ENCODE peak calls at places on chromosome 19, in nine cellular contexts. One of them, this sample, is unnamed. For H3K27me3, the result is how much of the 10 kb centered on the place peaks cover.

GRCh38 chr19:14530005-14530348 is 583 bp downstream of the TECR start:
- DNase-seq in K562: no peak
- DNase-seq in ovary: no peak
- DNase-seq in pancreas: no peak
- DNase-seq in fibroblast of lung: no peak
- DNase-seq in lower lobe of right lung: peak
- DNase-seq in right atrium auricular region: peak
- DNase-seq in breast epithelium: no peak
- DNase-seq in tibial artery: no peak
- DNase-seq in this sample: peak

GRCh38 chr19:16654151-16654550 is 5.8 kb downstream of the SMIM7 start:
- DNase-seq in breast epithelium: no peak
- DNase-seq in tibial artery: no peak
- DNase-seq in right atrium auricular region: no peak
- DNase-seq in lower lobe of right lung: no peak
- DNase-seq in pancreas: no peak
- DNase-seq in K562: peak
- DNase-seq in ovary: no peak
- DNase-seq in fibroblast of lung: no peak
- DNase-seq in this sample: no peak

GRCh38 chr19:14091885-14092462 is 1.4 kb upstream of the SAMD1 start:
- DNase-seq in right atrium auricular region: no peak
- DNase-seq in breast epithelium: no peak
- DNase-seq in K562: peak
- DNase-seq in lower lobe of right lung: no peak
- DNase-seq in ovary: no peak
- DNase-seq in pancreas: peak
- DNase-seq in tibial artery: no peak
- DNase-seq in fibroblast of lung: no peak
- DNase-seq in this sample: no peak

GRCh38 chr19:56839665-56840451 is 668 bp downstream of the PEG3 start:
- DNase-seq in tibial artery: peak
- DNase-seq in lower lobe of right lung: peak
- DNase-seq in breast epithelium: peak
- DNase-seq in fibroblast of lung: peak
- DNase-seq in right atrium auricular region: peak
- DNase-seq in K562: no peak
- DNase-seq in pancreas: peak
- DNase-seq in ovary: peak
- DNase-seq in this sample: peak

GRCh38 chr19:14147797-14148605 is 11.6 kb upstream of the ASF1B start:
- DNase-seq in lower lobe of right lung: peak
- DNase-seq in right atrium auricular region: peak
- DNase-seq in K562: peak
- DNase-seq in fibroblast of lung: peak
- DNase-seq in pancreas: peak
- DNase-seq in ovary: peak
- DNase-seq in tibial artery: peak
- DNase-seq in breast epithelium: peak
- DNase-seq in this sample: peak

GRCh38 chr19:17370026-17370587 is 7.0 kb downstream of the PLVAP start:
- DNase-seq in K562: no peak
- DNase-seq in tibial artery: no peak
- DNase-seq in pancreas: no peak
- DNase-seq in ovary: no peak
- DNase-seq in fibroblast of lung: peak
- DNase-seq in right atrium auricular region: no peak
- DNase-seq in breast epithelium: no peak
- DNase-seq in lower lobe of right lung: no peak
- DNase-seq in this sample: no peak

GRCh38 chr19:11324079-11324661 is 15.3 kb downstream of the RAB3D start:
- DNase-seq in breast epithelium: peak
- DNase-seq in fibroblast of lung: peak
- DNase-seq in ovary: peak
- DNase-seq in tibial artery: peak
- DNase-seq in lower lobe of right lung: peak
- DNase-seq in pancreas: peak
- DNase-seq in K562: no peak
- DNase-seq in right atrium auricular region: peak
- DNase-seq in this sample: peak

GRCh38 chr19:11091343-11092153 is 2.3 kb downstream of the LDLR start:
- DNase-seq in lower lobe of right lung: peak
- DNase-seq in tibial artery: peak
- DNase-seq in ovary: peak
- DNase-seq in K562: no peak
- DNase-seq in breast epithelium: peak
- DNase-seq in right atrium auricular region: peak
- DNase-seq in pancreas: peak
- DNase-seq in fibroblast of lung: peak
- DNase-seq in this sample: no peak

GRCh38 chr19:23062921-23063320 is 53.9 kb upstream of the ZNF730 start:
- DNase-seq in ovary: no peak
- DNase-seq in breast epithelium: no peak
- DNase-seq in fibroblast of lung: no peak
- DNase-seq in tibial artery: no peak
- DNase-seq in right atrium auricular region: no peak
- DNase-seq in K562: no peak
- DNase-seq in pancreas: no peak
- DNase-seq in lower lobe of right lung: no peak
- DNase-seq in this sample: no peak

GRCh38 chr19:10566658-10567410 is 1.0 kb upstream of the KRI1 start:
- DNase-seq in K562: no peak
- DNase-seq in tibial artery: no peak
- DNase-seq in breast epithelium: no peak
- DNase-seq in pancreas: peak
- DNase-seq in fibroblast of lung: no peak
- DNase-seq in ovary: peak
- DNase-seq in lower lobe of right lung: no peak
- DNase-seq in right atrium auricular region: no peak
- DNase-seq in this sample: no peak

GRCh38 chr19:35975608-35976214 is 19.3 kb upstream of the SDHAF1 start:
- DNase-seq in right atrium auricular region: no peak
- DNase-seq in pancreas: no peak
- DNase-seq in ovary: no peak
- DNase-seq in breast epithelium: no peak
- DNase-seq in tibial artery: no peak
- DNase-seq in K562: peak
- DNase-seq in lower lobe of right lung: no peak
- DNase-seq in fibroblast of lung: peak
- DNase-seq in this sample: no peak

GRCh38 chr19:15251749-15252397 is 19.6 kb upstream of the EPHX3 start:
- DNase-seq in pancreas: peak
- DNase-seq in right atrium auricular region: peak
- DNase-seq in ovary: peak
- DNase-seq in tibial artery: peak
- DNase-seq in fibroblast of lung: peak
- DNase-seq in breast epithelium: no peak
- DNase-seq in K562: peak
- DNase-seq in lower lobe of right lung: peak
- DNase-seq in this sample: no peak

GRCh38 chr19:50398675-50399367 is 14.7 kb downstream of the POLD1 start:
- DNase-seq in right atrium auricular region: no peak
- DNase-seq in pancreas: no peak
- DNase-seq in K562: no peak
- DNase-seq in lower lobe of right lung: no peak
- DNase-seq in tibial artery: no peak
- DNase-seq in breast epithelium: no peak
- DNase-seq in ovary: no peak
- DNase-seq in fibroblast of lung: no peak
- DNase-seq in this sample: no peak

DNA sequence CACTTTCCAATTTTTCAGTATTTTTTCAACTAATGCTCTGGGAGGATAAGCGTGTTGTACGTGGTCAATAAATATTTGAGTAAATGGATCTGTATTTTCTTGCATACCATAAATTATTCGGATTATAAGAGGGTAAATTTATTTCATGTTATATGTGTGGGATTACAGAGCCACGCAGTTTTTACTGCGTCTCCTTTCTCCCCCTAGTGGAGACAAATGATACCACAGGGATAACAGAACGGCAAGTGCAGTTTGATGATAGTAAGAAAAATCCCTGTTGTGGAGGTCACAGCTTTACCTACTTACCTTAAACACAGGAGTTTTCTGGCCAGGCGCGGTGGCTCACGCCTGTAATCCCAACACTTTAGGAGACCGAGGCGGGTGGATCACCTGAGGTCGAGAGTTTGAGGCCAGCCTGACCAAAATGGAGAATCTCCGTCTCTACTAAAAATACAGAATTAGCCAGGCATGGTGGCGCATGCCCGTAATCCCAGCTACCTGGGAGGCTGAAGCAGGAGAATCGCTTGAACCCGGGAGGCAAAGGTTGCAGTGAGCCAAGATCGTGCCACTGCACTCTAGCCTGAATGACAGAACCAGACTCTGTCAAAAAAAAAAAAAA is 16.8 kb downstream of the MBD3L2B start:
- DNase-seq in pancreas: no peak
- DNase-seq in breast epithelium: no peak
- DNase-seq in tibial artery: no peak
- DNase-seq in fibroblast of lung: peak
- DNase-seq in K562: peak
- DNase-seq in ovary: no peak
- DNase-seq in right atrium auricular region: no peak
- DNase-seq in lower lobe of right lung: no peak
- DNase-seq in this sample: no peak
- TF ChIP-seq CTCF in pancreas: peak
- TF ChIP-seq CTCF in breast epithelium: no peak
- TF ChIP-seq CTCF in tibial artery: no peak
- TF ChIP-seq CTCF in fibroblast of lung: no peak
- TF ChIP-seq CTCF in K562: peak
- TF ChIP-seq CTCF in ovary: peak
- TF ChIP-seq CTCF in right atrium auricular region: no peak
- TF ChIP-seq CTCF in lower lobe of right lung: peak
- TF ChIP-seq CTCF in this sample: peak

DNA sequence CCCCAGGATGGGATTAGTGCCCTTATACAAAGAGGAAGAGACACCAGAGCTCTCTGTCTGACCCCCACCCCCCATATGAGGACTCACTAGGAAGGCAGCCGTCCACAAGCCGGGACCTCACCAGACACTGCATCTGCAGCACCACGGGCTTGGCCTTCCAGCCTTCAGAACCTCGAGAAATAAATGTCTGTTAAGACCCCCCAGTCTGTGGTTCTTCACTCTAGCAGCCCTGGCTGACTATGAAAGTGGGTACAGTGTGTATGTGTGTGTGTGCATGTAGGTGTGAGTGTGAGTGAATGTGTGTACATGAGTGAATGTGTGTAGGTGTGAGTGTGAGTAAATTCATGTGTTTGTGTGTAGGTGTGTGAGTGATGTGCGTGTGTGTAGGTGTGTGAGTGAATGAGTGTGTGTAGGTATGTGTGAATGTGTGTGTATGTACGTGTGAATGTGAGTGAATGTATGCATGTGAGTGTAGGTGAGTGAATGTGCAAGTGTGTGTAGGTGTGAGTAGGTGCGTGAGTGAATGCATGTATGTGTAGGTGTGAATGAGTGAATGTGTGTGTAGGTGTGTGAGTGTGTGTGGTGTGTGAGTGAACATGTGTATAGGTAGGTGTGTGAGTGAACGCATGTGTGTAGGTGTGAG is 201.6 kb upstream of the ZNF536 start:
- DNase-seq in tibial artery: no peak
- DNase-seq in right atrium auricular region: no peak
- DNase-seq in ovary: no peak
- DNase-seq in K562: no peak
- DNase-seq in lower lobe of right lung: no peak
- DNase-seq in fibroblast of lung: no peak
- DNase-seq in pancreas: no peak
- DNase-seq in breast epithelium: no peak
- DNase-seq in this sample: no peak
- H3K27me3 ChIP-seq in tibial artery: under half
- H3K27me3 ChIP-seq in right atrium auricular region: under half
- H3K27me3 ChIP-seq in ovary: under half
- H3K27me3 ChIP-seq in K562: under half
- H3K27me3 ChIP-seq in lower lobe of right lung: under half
- H3K27me3 ChIP-seq in fibroblast of lung: under half
- H3K27me3 ChIP-seq in pancreas: under half
- H3K27me3 ChIP-seq in breast epithelium: under half
- H3K27me3 ChIP-seq in this sample: under half

GRCh38 chr19:42116308-42117075 is 15.8 kb downstream of the POU2F2 start:
- DNase-seq in right atrium auricular region: no peak
- DNase-seq in tibial artery: no peak
- DNase-seq in K562: peak
- DNase-seq in pancreas: no peak
- DNase-seq in breast epithelium: no peak
- DNase-seq in lower lobe of right lung: no peak
- DNase-seq in fibroblast of lung: no peak
- DNase-seq in ovary: no peak
- DNase-seq in this sample: no peak
- TF ChIP-seq CTCF in right atrium auricular region: no peak
- TF ChIP-seq CTCF in tibial artery: no peak
- TF ChIP-seq CTCF in K562: peak
- TF ChIP-seq CTCF in pancreas: no peak
- TF ChIP-seq CTCF in breast epithelium: no peak
- TF ChIP-seq CTCF in lower lobe of right lung: no peak
- TF ChIP-seq CTCF in fibroblast of lung: no peak
- TF ChIP-seq CTCF in ovary: no peak
- TF ChIP-seq CTCF in this sample: no peak

DNA sequence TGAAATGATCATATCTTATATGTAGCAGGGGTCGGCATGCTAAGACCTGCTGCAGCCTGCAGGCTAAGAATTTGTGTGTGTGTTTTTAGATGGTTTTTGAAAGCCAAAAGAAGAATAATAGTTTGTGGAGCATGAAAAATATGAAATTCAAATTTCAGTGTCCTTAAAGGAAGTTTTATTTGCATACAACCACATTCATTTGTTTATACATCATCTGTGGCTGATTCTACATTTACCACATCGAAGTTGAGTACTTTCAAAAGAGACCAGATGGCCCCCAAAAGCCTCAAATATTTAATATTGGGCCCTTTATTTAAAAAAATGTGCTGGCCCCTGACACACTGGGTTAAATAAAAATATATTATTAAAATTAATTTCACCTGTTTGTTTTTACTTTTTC is 1.3 kb downstream of the HAS1 start:
- DNase-seq in fibroblast of lung: no peak
- DNase-seq in K562: no peak
- DNase-seq in lower lobe of right lung: no peak
- DNase-seq in breast epithelium: no peak
- DNase-seq in right atrium auricular region: no peak
- DNase-seq in tibial artery: no peak
- DNase-seq in ovary: no peak
- DNase-seq in pancreas: no peak
- DNase-seq in this sample: no peak
- H3K27me3 ChIP-seq in fibroblast of lung: under half
- H3K27me3 ChIP-seq in K562: under half
- H3K27me3 ChIP-seq in lower lobe of right lung: half or more
- H3K27me3 ChIP-seq in breast epithelium: half or more
- H3K27me3 ChIP-seq in right atrium auricular region: under half
- H3K27me3 ChIP-seq in tibial artery: half or more
- H3K27me3 ChIP-seq in ovary: under half
- H3K27me3 ChIP-seq in pancreas: under half
- H3K27me3 ChIP-seq in this sample: half or more

This sample was measured in upper lobe of right lung.